ENCODE peak calls at places on chromosome 9, in eight cellular contexts. One of them, this sample, is unnamed.

GRCh38 chr9:116471093-116471906 is 215.8 kb upstream of the TRIM32 start:
- DNase-seq in WTC11: peak; percentile 81
- DNase-seq in AG10803: peak; percentile 55
- DNase-seq in AG04450: no peak
- DNase-seq in Calu3: no peak
- DNase-seq in kidney: peak; percentile 90
- DNase-seq in lung: peak; percentile 33
- DNase-seq in transverse colon: no peak
- DNase-seq in this sample: peak; percentile 12

GRCh38 chr9:82421498-82421897 is 432.9 kb downstream of the SPATA31D1 start:
- DNase-seq in WTC11: no peak
- DNase-seq in transverse colon: no peak
- DNase-seq in Calu3: no peak
- DNase-seq in kidney: no peak
- DNase-seq in AG10803: no peak
- DNase-seq in AG04450: no peak
- DNase-seq in lung: no peak
- DNase-seq in this sample: no peak

GRCh38 chr9:91903126-91903911 is 46.7 kb downstream of the ROR2 start:
- DNase-seq in WTC11: no peak
- DNase-seq in kidney: no peak
- DNase-seq in lung: no peak
- DNase-seq in AG10803: no peak
- DNase-seq in Calu3: no peak
- DNase-seq in transverse colon: no peak
- DNase-seq in AG04450: no peak
- DNase-seq in this sample: no peak

GRCh38 chr9:130287736-130288135 is 22.2 kb downstream of the HMCN2 start:
- DNase-seq in WTC11: no peak
- DNase-seq in Calu3: no peak
- DNase-seq in lung: no peak
- DNase-seq in AG04450: no peak
- DNase-seq in transverse colon: no peak
- DNase-seq in AG10803: no peak
- DNase-seq in kidney: no peak
- DNase-seq in this sample: no peak

GRCh38 chr9:122366074-122366672 is 4.7 kb upstream of the PTGS1 start:
- DNase-seq in AG10803: no peak
- DNase-seq in AG04450: no peak
- DNase-seq in WTC11: no peak
- DNase-seq in lung: no peak
- DNase-seq in transverse colon: no peak
- DNase-seq in Calu3: no peak
- DNase-seq in kidney: no peak
- DNase-seq in this sample: no peak

GRCh38 chr9:104835163-104835562 is 71.2 kb downstream of the NIPSNAP3B start:
- DNase-seq in Calu3: no peak
- DNase-seq in AG10803: no peak
- DNase-seq in lung: no peak
- DNase-seq in WTC11: no peak
- DNase-seq in transverse colon: no peak
- DNase-seq in kidney: no peak
- DNase-seq in AG04450: no peak
- DNase-seq in this sample: no peak

GRCh38 chr9:134461436-134461982 is 135.3 kb downstream of the RXRA start:
- DNase-seq in Calu3: no peak
- DNase-seq in lung: no peak
- DNase-seq in AG04450: no peak
- DNase-seq in transverse colon: no peak
- DNase-seq in kidney: no peak
- DNase-seq in AG10803: peak; percentile 43
- DNase-seq in WTC11: no peak
- DNase-seq in this sample: no peak

GRCh38 chr9:128712451-128713410 is 10.4 kb downstream of the PKN3 start:
- DNase-seq in lung: no peak
- DNase-seq in AG04450: no peak
- DNase-seq in WTC11: peak; percentile 8
- DNase-seq in kidney: peak; percentile 63
- DNase-seq in transverse colon: no peak
- DNase-seq in Calu3: no peak
- DNase-seq in AG10803: no peak
- DNase-seq in this sample: no peak

GRCh38 chr9:83154087-83154736 is 91.3 kb upstream of the RASEF start:
- DNase-seq in AG10803: peak; percentile 11
- DNase-seq in Calu3: peak; percentile 24
- DNase-seq in transverse colon: no peak
- DNase-seq in kidney: no peak
- DNase-seq in lung: peak; percentile 42
- DNase-seq in AG04450: no peak
- DNase-seq in WTC11: no peak
- DNase-seq in this sample: no peak

GRCh38 chr9:131067625-131068024 is 28.7 kb upstream of the AIF1L start:
- DNase-seq in AG10803: no peak
- DNase-seq in lung: no peak
- DNase-seq in WTC11: no peak
- DNase-seq in Calu3: no peak
- DNase-seq in kidney: no peak
- DNase-seq in transverse colon: no peak
- DNase-seq in AG04450: no peak
- DNase-seq in this sample: no peak

GRCh38 chr9:131503626-131504465 is 1.1 kb downstream of the POMT1 start:
- DNase-seq in AG04450: no peak
- DNase-seq in transverse colon: peak; percentile 18
- DNase-seq in Calu3: peak; percentile 4
- DNase-seq in kidney: no peak
- DNase-seq in AG10803: peak; percentile 35
- DNase-seq in WTC11: peak; percentile 29
- DNase-seq in lung: no peak
- DNase-seq in this sample: no peak

GRCh38 chr9:7982907-7983306 is 183.3 kb upstream of the DMAC1 start:
- DNase-seq in kidney: no peak
- DNase-seq in transverse colon: no peak
- DNase-seq in WTC11: no peak
- DNase-seq in Calu3: no peak
- DNase-seq in lung: no peak
- DNase-seq in AG04450: no peak
- DNase-seq in AG10803: no peak
- DNase-seq in this sample: no peak

GRCh38 chr9:70874451-70874850 is 247.0 kb downstream of the TRPM3 start:
- DNase-seq in AG04450: no peak
- DNase-seq in WTC11: no peak
- DNase-seq in Calu3: no peak
- DNase-seq in AG10803: peak; percentile 5
- DNase-seq in transverse colon: no peak
- DNase-seq in lung: no peak
- DNase-seq in kidney: no peak
- DNase-seq in this sample: no peak

GRCh38 chr9:9341203-9341602 is 1271.6 kb downstream of the PTPRD start:
- DNase-seq in WTC11: no peak
- DNase-seq in AG04450: no peak
- DNase-seq in transverse colon: no peak
- DNase-seq in AG10803: no peak
- DNase-seq in lung: no peak
- DNase-seq in Calu3: no peak
- DNase-seq in kidney: no peak
- DNase-seq in this sample: no peak

GRCh38 chr9:91494751-91495150 is 71.1 kb upstream of the NFIL3 start:
- DNase-seq in AG04450: no peak
- DNase-seq in kidney: no peak
- DNase-seq in transverse colon: no peak
- DNase-seq in WTC11: no peak
- DNase-seq in AG10803: no peak
- DNase-seq in Calu3: no peak
- DNase-seq in lung: no peak
- DNase-seq in this sample: no peak

GRCh38 chr9:137318976-137319375 is 16.9 kb upstream of the NRARP start:
- DNase-seq in WTC11: peak; percentile 71
- DNase-seq in Calu3: no peak
- DNase-seq in lung: no peak
- DNase-seq in AG04450: no peak
- DNase-seq in AG10803: no peak
- DNase-seq in transverse colon: no peak
- DNase-seq in kidney: peak; percentile 84
- DNase-seq in this sample: peak; percentile 58

GRCh38 chr9:137320555-137321384 is 18.7 kb upstream of the NRARP start:
- DNase-seq in AG04450: no peak
- DNase-seq in kidney: peak; percentile 71
- DNase-seq in lung: no peak
- DNase-seq in transverse colon: peak; percentile 17
- DNase-seq in Calu3: no peak
- DNase-seq in AG10803: no peak
- DNase-seq in WTC11: peak; percentile 40
- DNase-seq in this sample: peak; percentile 80

GRCh38 chr9:137319976-137320551 is 18.0 kb upstream of the NRARP start:
- DNase-seq in transverse colon: no peak
- DNase-seq in AG04450: no peak
- DNase-seq in Calu3: no peak
- DNase-seq in AG10803: no peak
- DNase-seq in kidney: peak; percentile 67
- DNase-seq in WTC11: no peak
- DNase-seq in lung: no peak
- DNase-seq in this sample: peak; percentile 19

GRCh38 chr9:137318565-137318964 is 16.5 kb upstream of the NRARP start:
- DNase-seq in Calu3: no peak
- DNase-seq in lung: no peak
- DNase-seq in AG10803: no peak
- DNase-seq in AG04450: no peak
- DNase-seq in kidney: no peak
- DNase-seq in transverse colon: no peak
- DNase-seq in WTC11: no peak
- DNase-seq in this sample: no peak

GRCh38 chr9:137319434-137319975 is 17.4 kb upstream of the NRARP start:
- DNase-seq in kidney: peak; percentile 73
- DNase-seq in Calu3: no peak
- DNase-seq in lung: no peak
- DNase-seq in AG10803: no peak
- DNase-seq in WTC11: no peak
- DNase-seq in AG04450: no peak
- DNase-seq in transverse colon: no peak
- DNase-seq in this sample: no peak
- TF ChIP-seq CTCF in kidney: no peak
- TF ChIP-seq CTCF in Calu3: no peak
- TF ChIP-seq CTCF in lung: no peak
- TF ChIP-seq CTCF in AG10803: no peak
- TF ChIP-seq CTCF in WTC11: no peak
- TF ChIP-seq CTCF in AG04450: no peak
- TF ChIP-seq CTCF in transverse colon: no peak
- TF ChIP-seq CTCF in this sample: no peak

DNA sequence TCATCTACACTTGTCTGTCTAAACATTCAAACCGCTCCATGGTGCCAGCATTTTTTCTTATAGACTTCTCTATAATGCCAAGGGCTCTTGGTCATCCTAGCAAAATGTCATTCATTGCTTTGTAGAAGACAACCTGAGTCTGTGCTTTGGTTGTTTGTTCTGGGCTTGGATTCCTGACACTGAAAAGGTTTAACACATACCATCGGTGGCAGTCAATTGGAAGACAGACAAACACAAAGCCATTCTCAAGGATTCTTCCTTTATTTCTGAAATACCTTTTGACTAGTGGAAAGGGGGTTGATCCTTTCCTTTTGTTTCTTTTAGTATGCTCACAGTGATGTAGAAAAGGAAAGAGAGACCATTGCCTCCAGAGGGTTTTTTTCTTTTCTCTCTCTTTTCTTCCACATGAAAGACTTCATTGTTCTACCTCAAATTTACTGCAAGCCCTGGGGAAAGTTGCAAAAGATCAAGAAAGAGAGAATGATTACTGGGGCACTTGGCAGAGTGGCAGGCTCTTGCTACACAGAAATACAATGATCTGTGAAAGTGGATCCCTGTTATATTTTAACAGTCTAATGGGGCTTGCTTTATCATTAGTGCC is 66.4 kb upstream of the TMC1 start:
- DNase-seq in AG10803: no peak
- DNase-seq in transverse colon: no peak
- DNase-seq in kidney: no peak
- DNase-seq in AG04450: no peak
- DNase-seq in lung: no peak
- DNase-seq in WTC11: no peak
- DNase-seq in Calu3: peak; percentile 12
- DNase-seq in this sample: no peak
- TF ChIP-seq CTCF in AG10803: no peak
- TF ChIP-seq CTCF in transverse colon: no peak
- TF ChIP-seq CTCF in kidney: no peak
- TF ChIP-seq CTCF in AG04450: no peak
- TF ChIP-seq CTCF in lung: no peak
- TF ChIP-seq CTCF in WTC11: no peak
- TF ChIP-seq CTCF in Calu3: no peak
- TF ChIP-seq CTCF in this sample: no peak

DNA sequence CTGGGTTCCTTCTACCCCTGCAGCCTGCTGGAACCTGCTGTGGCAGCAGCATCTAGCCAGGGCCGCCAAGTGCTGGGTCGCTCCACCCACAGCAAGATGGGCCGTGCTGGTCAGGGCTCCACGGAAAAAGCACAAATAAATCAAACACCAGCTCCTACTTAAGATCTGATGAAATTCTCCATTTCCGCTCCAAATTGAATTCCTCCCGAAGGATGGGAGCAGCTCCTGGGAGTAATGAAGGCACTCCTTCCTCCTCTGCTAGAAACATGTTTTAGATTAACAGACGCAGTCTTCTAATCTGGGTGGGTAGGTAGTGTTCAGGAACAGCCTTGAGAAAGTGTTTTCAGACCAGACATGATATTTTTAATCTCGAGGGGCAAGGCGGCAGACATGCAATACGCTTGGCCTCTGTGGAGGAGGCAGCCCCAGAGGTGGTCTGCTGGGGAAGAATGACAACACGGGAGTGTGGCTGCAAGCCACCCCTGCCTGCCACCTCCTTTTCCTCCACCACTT is 194.0 kb downstream of the AOPEP start:
- DNase-seq in AG04450: peak; percentile 33
- DNase-seq in Calu3: no peak
- DNase-seq in kidney: peak; percentile 89
- DNase-seq in transverse colon: peak; percentile 35
- DNase-seq in lung: peak; percentile 61
- DNase-seq in AG10803: peak; percentile 98
- DNase-seq in WTC11: no peak
- DNase-seq in this sample: no peak
- TF ChIP-seq CTCF in AG04450: no peak
- TF ChIP-seq CTCF in Calu3: no peak
- TF ChIP-seq CTCF in kidney: no peak
- TF ChIP-seq CTCF in transverse colon: no peak
- TF ChIP-seq CTCF in lung: no peak
- TF ChIP-seq CTCF in AG10803: no peak
- TF ChIP-seq CTCF in WTC11: no peak
- TF ChIP-seq CTCF in this sample: no peak

DNA sequence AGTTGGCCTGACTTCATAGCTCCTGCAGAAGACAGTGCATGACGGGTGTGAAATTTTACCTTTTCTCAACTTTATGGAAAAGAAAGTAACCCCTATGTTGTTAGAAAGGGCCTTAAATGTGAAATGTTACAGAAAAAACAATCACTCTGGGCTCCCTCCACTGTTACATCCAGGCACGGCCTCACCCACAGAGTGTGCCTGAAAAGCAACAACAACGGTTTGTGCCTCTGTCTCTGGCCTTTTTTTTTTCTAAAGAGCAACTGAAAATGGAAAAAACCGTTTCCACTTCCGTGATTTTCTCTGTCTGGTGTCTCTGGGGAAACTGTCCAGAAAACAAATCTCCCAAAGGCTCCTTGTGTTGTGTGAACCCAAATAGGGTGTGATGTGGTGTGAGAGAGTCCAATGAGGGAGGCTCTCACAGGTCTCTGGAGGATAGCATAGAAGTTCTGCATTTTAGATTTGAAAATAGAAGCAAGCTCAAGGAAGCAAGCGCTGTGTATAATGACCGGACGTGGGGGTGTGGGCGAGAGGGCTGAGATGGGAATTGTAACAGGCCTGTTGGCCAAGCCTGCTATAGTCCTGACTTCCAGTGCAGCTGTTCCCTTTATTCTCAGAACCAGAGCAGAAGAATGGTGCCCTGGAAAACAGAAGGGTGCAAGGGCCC is 221.7 kb upstream of the TUT7 start:
- DNase-seq in transverse colon: no peak
- DNase-seq in kidney: no peak
- DNase-seq in lung: no peak
- DNase-seq in WTC11: no peak
- DNase-seq in AG04450: no peak
- DNase-seq in AG10803: no peak
- DNase-seq in Calu3: no peak
- DNase-seq in this sample: no peak
- TF ChIP-seq CTCF in transverse colon: no peak
- TF ChIP-seq CTCF in kidney: no peak
- TF ChIP-seq CTCF in lung: no peak
- TF ChIP-seq CTCF in WTC11: no peak
- TF ChIP-seq CTCF in AG04450: no peak
- TF ChIP-seq CTCF in AG10803: no peak
- TF ChIP-seq CTCF in Calu3: no peak
- TF ChIP-seq CTCF in this sample: no peak